ENCODE peak calls at places on chromosomes 7 and 10, in seven cellular contexts. E is pancreas, K is astrocyte of the spinal cord, Z is stomach, T is spleen, S is HFF-Myc, X is AG09319. D is an unnamed sample.
A peak's percentile ranks its signal among the peaks of the same experiment; 100 is the strongest.

GRCh38 chr7:94969434-94970084 is 62.2 kb downstream of the PPP1R9A start:
- DNase-seq in E (no peak), K (no peak), Z (no peak), T (no peak), S (no peak), X (no peak), D (no peak)

GRCh38 chr7:64886956-64887545 is 16.0 kb upstream of the ZNF273 start:
- DNase-seq in E (no peak), K (no peak), Z (peak; percentile 5), T (no peak), S (no peak), X (no peak), D (no peak)

GRCh38 chr7:48168159-48168558 is 3.1 kb upstream of the ABCA13 start:
- DNase-seq in E (no peak), K (peak; percentile 62), Z (no peak), T (no peak), S (no peak), X (no peak), D (no peak)

GRCh38 chr10:115706482-115707076 is 566.4 kb downstream of the GFRA1 start:
- DNase-seq in E (no peak), K (peak; percentile 52), Z (no peak), T (no peak), S (peak; percentile 19), X (peak; percentile 2), D (no peak)

GRCh38 chr7:64951250-64951848 is 39.5 kb downstream of the ZNF117 start:
- DNase-seq in E (no peak), K (peak; percentile 54), Z (no peak), T (no peak), S (peak; percentile 31), X (peak; percentile 1), D (no peak)

GRCh38 chr7:26156454-26157365 is 4.7 kb downstream of the NFE2L3 start:
- DNase-seq in E (no peak), K (peak; percentile 95), Z (no peak), T (no peak), S (peak; percentile 49), X (peak; percentile 37), D (no peak)

GRCh38 chr7:18866359-18867036 is 250.9 kb downstream of the TWIST1 start:
- DNase-seq in E (no peak), K (peak; percentile 98), Z (no peak), T (no peak), S (peak; percentile 96), X (peak; percentile 100), D (no peak)

GRCh38 chr10:12501324-12501723 is 152.0 kb downstream of the CAMK1D start:
- DNase-seq in E (no peak), K (no peak), Z (peak; percentile 9), T (no peak), S (no peak), X (no peak), D (no peak)

GRCh38 chr7:73774923-73775322 is 4.9 kb upstream of the CLDN3 start:
- DNase-seq in E (no peak), K (no peak), Z (no peak), T (no peak), S (peak; percentile 19), X (no peak), D (no peak)

GRCh38 chr10:26527018-26527417 is 88.9 kb downstream of the APBB1IP start:
- DNase-seq in E (no peak), K (no peak), Z (no peak), T (no peak), S (no peak), X (no peak), D (no peak)

GRCh38 chr10:43264324-43264986 is 2.4 kb downstream of the RASGEF1A start:
- DNase-seq in E (peak; percentile 58), K (no peak), Z (no peak), T (no peak), S (no peak), X (no peak), D (no peak)

GRCh38 chr7:29139191-29139590 is 7.1 kb downstream of the CPVL start:
- DNase-seq in E (no peak), K (peak; percentile 20), Z (no peak), T (no peak), S (no peak), X (no peak), D (no peak)

GRCh38 chr7:128831994-128832879 is 2.0 kb downstream of the FLNC start:
- DNase-seq in E (peak; percentile 53), K (peak; percentile 72), Z (no peak), T (peak; percentile 63), S (no peak), X (no peak), D (no peak)

GRCh38 chr10:50809596-50809995 is 69.9 kb downstream of the ASAH2B start:
- DNase-seq in E (no peak), K (peak; percentile 6), Z (no peak), T (no peak), S (no peak), X (no peak), D (no peak)

GRCh38 chr7:36994456-36995112 is 270.3 kb upstream of the AOAH start:
- DNase-seq in E (no peak), K (no peak), Z (peak; percentile 42), T (no peak), S (no peak), X (no peak), D (no peak)
- TF ChIP-seq CTCF in E (no peak), K (no peak), Z (no peak), T (no peak), S (no peak), X (no peak), D (no peak)

DNA sequence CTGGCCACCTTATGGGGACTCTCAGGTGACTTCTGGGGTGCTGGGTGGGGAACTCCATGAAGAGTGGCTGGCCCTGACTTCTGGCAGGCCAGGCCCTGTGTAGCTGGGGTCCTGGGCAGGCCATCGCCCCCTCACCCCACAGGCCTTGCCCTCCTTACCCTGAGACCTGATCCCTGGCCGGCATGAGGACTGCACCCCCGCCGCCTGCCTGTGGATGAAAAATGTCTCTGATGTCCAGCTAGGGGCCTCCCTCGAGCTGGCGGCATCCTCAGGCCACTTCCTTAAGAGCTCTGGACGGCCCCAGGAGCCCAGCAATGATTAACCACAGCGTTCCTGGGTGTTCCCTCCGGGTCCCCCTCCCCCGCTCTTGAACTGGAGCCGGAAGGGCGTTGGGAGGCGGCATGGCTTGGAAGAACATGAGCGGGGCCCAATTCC is 31.8 kb upstream of the SHH start:
- DNase-seq in E (no peak), K (no peak), Z (peak; percentile 95), T (no peak), S (no peak), X (no peak), D (no peak)
- TF ChIP-seq CTCF in E (no peak), K (no peak), Z (peak; percentile 48), T (no peak), S (no peak), X (no peak), D (no peak)

DNA sequence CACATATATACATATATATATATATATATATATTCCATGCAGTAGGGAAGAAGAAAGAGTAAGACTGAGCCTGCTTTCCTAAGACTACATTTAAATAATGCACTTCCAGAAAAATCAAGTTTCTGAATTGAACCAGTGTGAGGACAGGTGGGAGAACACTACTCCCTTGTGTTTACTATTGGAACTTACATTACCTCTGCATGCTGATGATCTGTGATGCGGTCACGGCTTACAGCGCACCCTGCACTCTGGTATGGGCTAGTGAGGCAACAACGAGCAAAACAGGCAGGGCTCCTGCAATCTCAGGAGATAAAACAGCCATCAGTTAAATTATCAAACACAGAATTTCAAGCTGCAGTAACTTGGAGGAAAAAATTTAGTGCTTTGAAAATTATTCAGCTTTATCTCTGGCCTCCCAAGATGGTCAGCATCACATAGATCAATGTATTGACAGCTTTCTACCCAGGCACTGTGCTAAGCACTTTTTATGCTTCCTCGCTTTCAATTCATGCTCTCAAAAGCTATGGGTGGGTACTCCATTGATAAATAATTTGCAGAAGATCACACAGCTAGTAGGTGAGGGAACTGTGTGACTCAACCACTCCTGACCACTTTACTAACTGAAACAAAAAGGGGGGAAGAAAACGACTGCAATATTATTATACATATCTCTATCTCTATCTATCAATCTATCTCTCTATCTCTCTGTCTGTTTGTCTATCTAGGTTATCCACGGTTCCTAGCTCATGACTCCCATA is 20.5 kb upstream of the SLC16A12 start:
- DNase-seq in E (no peak), K (peak; percentile 36), Z (no peak), T (no peak), S (no peak), X (no peak), D (no peak)
- TF ChIP-seq CTCF in E (no peak), K (peak; percentile 18), Z (no peak), T (no peak), S (peak; percentile 10), X (no peak), D (no peak)

GRCh38 chr10:113080621-113081229 is 130.7 kb downstream of the TCF7L2 start:
- DNase-seq in E (no peak), K (no peak), Z (no peak), T (no peak), S (no peak), X (no peak), D (no peak)
- TF ChIP-seq CTCF in E (no peak), K (no peak), Z (no peak), T (no peak), S (no peak), X (peak; percentile 19), D (no peak)

GRCh38 chr10:17226891-17227303 is 1.1 kb upstream of the VIM start:
- DNase-seq in E (no peak), K (no peak), Z (no peak), T (peak; percentile 79), S (no peak), X (no peak), D (no peak)

GRCh38 chr10:17229016-17229716 is 1.1 kb downstream of the VIM start:
- DNase-seq in E (peak; percentile 88), K (peak; percentile 95), Z (peak; percentile 73), T (peak; percentile 95), S (no peak), X (peak; percentile 94), D (peak; percentile 93)

GRCh38 chr10:17227367-17228080 is 517 bp upstream of the VIM start:
- DNase-seq in E (no peak), K (peak; percentile 62), Z (no peak), T (no peak), S (no peak), X (no peak), D (no peak)

GRCh38 chr10:17229717-17229966 is 1.6 kb downstream of the VIM start:
- DNase-seq in E (peak; percentile 87), K (no peak), Z (no peak), T (no peak), S (no peak), X (no peak), D (no peak)

GRCh38 chr10:17228081-17229015 is at the start of gene VIM:
- DNase-seq in E (peak; percentile 88), K (peak; percentile 99), Z (peak; percentile 73), T (peak; percentile 95), S (peak; percentile 84), X (peak; percentile 92), D (peak; percentile 99)
- TF ChIP-seq CTCF in E (no peak), K (no peak), Z (no peak), T (no peak), S (no peak), X (peak; percentile 2), D (no peak)

GRCh38 chr10:71740069-71740468 is 20.5 kb upstream of the C10orf105 start:
- DNase-seq in E (no peak), K (no peak), Z (no peak), T (no peak), S (no peak), X (peak; percentile 56), D (peak; percentile 28)
- TF ChIP-seq CTCF in E (no peak), K (no peak), Z (no peak), T (no peak), S (no peak), X (peak; percentile 0), D (no peak)

GRCh38 chr10:86553213-86553612 is 31.6 kb upstream of the WAPL start:
- DNase-seq in E (no peak), K (no peak), Z (no peak), T (no peak), S (no peak), X (no peak), D (no peak)
- TF ChIP-seq CTCF in E (no peak), K (peak; percentile 1), Z (no peak), T (no peak), S (no peak), X (no peak), D (no peak)

D was measured in CD14-positive monocyte.